ENCODE peak calls at places on chromosomes 7 and 10, in seven cellular contexts. W, O, K, Y, M, U and I are unnamed samples.

GRCh38 chr7:63027075-63027474 is 971.6 kb upstream of the ZNF722 start:
- DNase-seq in W (no peak), O (no peak), K (no peak), Y (no peak), M (no peak), U (no peak), I (no peak)

GRCh38 chr10:129769381-129770116 is 194.5 kb downstream of the EBF3 start:
- DNase-seq in W (no peak), O (no peak), K (no peak), Y (no peak), M (no peak), U (no peak), I (no peak)

GRCh38 chr10:2081501-2081900 is 344.2 kb upstream of the ADARB2 start:
- DNase-seq in W (no peak), O (no peak), K (no peak), Y (no peak), M (no peak), U (no peak), I (no peak)

GRCh38 chr10:35236739-35237138 is 99.6 kb upstream of the CCNY start:
- DNase-seq in W (no peak), O (no peak), K (no peak), Y (peak), M (no peak), U (no peak), I (peak)

GRCh38 chr10:100333821-100334469 is 3.9 kb upstream of the PKD2L1 start:
- DNase-seq in W (no peak), O (no peak), K (no peak), Y (no peak), M (no peak), U (no peak), I (no peak)

GRCh38 chr10:21526952-21527633 is 1.6 kb upstream of the SKIDA1 start:
- DNase-seq in W (peak), O (peak), K (no peak), Y (peak), M (peak), U (peak), I (peak)

GRCh38 chr10:60731134-60731883 is 47.0 kb upstream of the CDK1 start:
- DNase-seq in W (no peak), O (no peak), K (no peak), Y (no peak), M (no peak), U (peak), I (no peak)

GRCh38 chr10:12513003-12513365 is 163.6 kb downstream of the CAMK1D start:
- DNase-seq in W (no peak), O (no peak), K (no peak), Y (no peak), M (no peak), U (no peak), I (no peak)

GRCh38 chr10:102918817-102919236 is 733 bp downstream of the CNNM2 start:
- DNase-seq in W (peak), O (no peak), K (no peak), Y (peak), M (no peak), U (peak), I (no peak)

GRCh38 chr10:60299961-60300883 is 89.5 kb downstream of the ANK3 start:
- DNase-seq in W (no peak), O (no peak), K (no peak), Y (no peak), M (no peak), U (no peak), I (no peak)

GRCh38 chr7:44395067-44395466 is 69.7 kb upstream of the CAMK2B start:
- DNase-seq in W (no peak), O (no peak), K (no peak), Y (no peak), M (no peak), U (no peak), I (no peak)

GRCh38 chr7:22594020-22594419 is 94.0 kb upstream of the STEAP1B start:
- DNase-seq in W (no peak), O (no peak), K (no peak), Y (no peak), M (no peak), U (no peak), I (no peak)

GRCh38 chr10:74544106-74544505 is 282.3 kb upstream of the KAT6B start:
- DNase-seq in W (no peak), O (peak), K (no peak), Y (no peak), M (no peak), U (no peak), I (peak)